ENCODE peak calls at places on chromosomes 1 and 21, in eight cellular contexts. E is HS-5, H is tibial nerve, V is HEK293T, F is astrocyte of the hippocampus, C is kidney epithelial cell, Y is NCI-H69, G is ELF-1. L is an unnamed sample.
A peak's percentile ranks its signal among the peaks of the same experiment; 100 is the strongest.

GRCh38 chr1:201750934-201751333 is 78.0 kb upstream of the IPO9 start:
- DNase-seq in E (peak; percentile 71), H (no peak), V (no peak), F (no peak), C (no peak), Y (no peak), G (no peak), L (no peak)

GRCh38 chr21:36839735-36840134 is 126.7 kb downstream of the HLCS start:
- DNase-seq in E (no peak), H (no peak), V (no peak), F (no peak), C (no peak), Y (no peak), G (no peak), L (no peak)

GRCh38 chr1:5903680-5904079 is 88.5 kb downstream of the NPHP4 start:
- DNase-seq in E (no peak), H (no peak), V (no peak), F (no peak), C (no peak), Y (no peak), G (no peak), L (no peak)

GRCh38 chr1:87131809-87132663 is 196.6 kb upstream of the LMO4 start:
- DNase-seq in E (peak; percentile 36), H (peak; percentile 75), V (peak; percentile 95), F (peak; percentile 94), C (no peak), Y (peak; percentile 73), G (peak; percentile 87), L (peak; percentile 56)

GRCh38 chr1:207807395-207808321 is 55.8 kb downstream of the CD46 start:
- DNase-seq in E (no peak), H (no peak), V (no peak), F (no peak), C (no peak), Y (no peak), G (no peak), L (no peak)

GRCh38 chr1:76006234-76006633 is 68.3 kb upstream of the ST6GALNAC3 start:
- DNase-seq in E (peak; percentile 29), H (no peak), V (no peak), F (no peak), C (no peak), Y (peak; percentile 3), G (no peak), L (no peak)

GRCh38 chr1:205588691-205589445 is 42.9 kb downstream of the ELK4 start:
- DNase-seq in E (no peak), H (no peak), V (peak; percentile 45), F (peak; percentile 69), C (no peak), Y (peak; percentile 63), G (peak; percentile 42), L (peak; percentile 61)

GRCh38 chr1:45490623-45491463 is at the start of gene TESK2:
- DNase-seq in E (peak; percentile 100), H (peak; percentile 97), V (peak; percentile 94), F (peak; percentile 99), C (peak; percentile 99), Y (peak; percentile 99), G (peak; percentile 100), L (peak; percentile 99)

GRCh38 chr1:182962554-182963115 is 9.7 kb upstream of the SHCBP1L start:
- DNase-seq in E (peak; percentile 70), H (peak; percentile 75), V (peak; percentile 92), F (peak; percentile 93), C (peak; percentile 63), Y (peak; percentile 91), G (peak; percentile 86), L (peak; percentile 93)

GRCh38 chr1:82894635-82895034 is 1093.9 kb downstream of the ADGRL2 start:
- DNase-seq in E (no peak), H (no peak), V (no peak), F (no peak), C (no peak), Y (no peak), G (no peak), L (no peak)

GRCh38 chr1:219757890-219758289 is 145.0 kb upstream of the ZC3H11B start:
- DNase-seq in E (no peak), H (no peak), V (no peak), F (no peak), C (no peak), Y (peak; percentile 56), G (peak; percentile 15), L (no peak)

GRCh38 chr1:230972855-230973271 is 5.8 kb downstream of the TTC13 start:
- DNase-seq in E (no peak), H (no peak), V (no peak), F (peak; percentile 11), C (no peak), Y (no peak), G (no peak), L (no peak)

GRCh38 chr1:156801409-156802121 is 15.1 kb downstream of the SH2D2A start:
- DNase-seq in E (peak; percentile 58), H (peak; percentile 20), V (no peak), F (peak; percentile 48), C (no peak), Y (peak; percentile 33), G (peak; percentile 41), L (no peak)

GRCh38 chr21:45834026-45834715 is 147.4 kb upstream of the COL6A1 start:
- DNase-seq in E (no peak), H (no peak), V (no peak), F (no peak), C (no peak), Y (no peak), G (no peak), L (no peak)

GRCh38 chr1:82875170-82875569 is 1074.4 kb downstream of the ADGRL2 start:
- DNase-seq in E (no peak), H (no peak), V (no peak), F (no peak), C (no peak), Y (no peak), G (no peak), L (no peak)

GRCh38 chr1:103373991-103374390 is 151.5 kb upstream of the RNPC3 start:
- DNase-seq in E (no peak), H (no peak), V (no peak), F (no peak), C (no peak), Y (no peak), G (no peak), L (no peak)

GRCh38 chr1:36365310-36365895 is 20.3 kb downstream of the STK40 start:
- DNase-seq in E (no peak), H (peak; percentile 85), V (no peak), F (peak; percentile 35), C (no peak), Y (no peak), G (no peak), L (no peak)

GRCh38 chr1:26053718-26054572 is 8.0 kb upstream of the SLC30A2 start:
- DNase-seq in E (no peak), H (no peak), V (no peak), F (no peak), C (no peak), Y (no peak), G (peak; percentile 64), L (no peak)

GRCh38 chr21:14308234-14308633 is 74.7 kb downstream of the HSPA13 start:
- DNase-seq in E (no peak), H (no peak), V (no peak), F (no peak), C (no peak), Y (no peak), G (no peak), L (no peak)

GRCh38 chr21:31802331-31802730 is 70.4 kb upstream of the SCAF4 start:
- DNase-seq in E (no peak), H (no peak), V (no peak), F (no peak), C (no peak), Y (no peak), G (peak; percentile 20), L (peak; percentile 18)

GRCh38 chr1:54352755-54353154 is 53.4 kb downstream of the SSBP3 start:
- DNase-seq in E (no peak), H (no peak), V (no peak), F (peak; percentile 30), C (no peak), Y (no peak), G (no peak), L (no peak)

GRCh38 chr1:47787560-47787959 is 209.6 kb downstream of the TRABD2B start:
- DNase-seq in E (no peak), H (no peak), V (no peak), F (no peak), C (no peak), Y (no peak), G (no peak), L (no peak)

GRCh38 chr1:116496380-116496779 is 74.4 kb downstream of the CD58 start:
- DNase-seq in E (no peak), H (peak; percentile 38), V (no peak), F (no peak), C (no peak), Y (peak; percentile 28), G (no peak), L (no peak)

GRCh38 chr1:32056598-32056997 is 16.1 kb upstream of the TMEM39B start:
- DNase-seq in E (no peak), H (no peak), V (no peak), F (no peak), C (no peak), Y (no peak), G (no peak), L (no peak)

GRCh38 chr1:45840704-45841103 is 37.3 kb downstream of the MAST2 start:
- DNase-seq in E (no peak), H (no peak), V (no peak), F (no peak), C (peak; percentile 28), Y (no peak), G (no peak), L (no peak)

GRCh38 chr1:201283836-201284553 is 689 bp downstream of the PKP1 start:
- DNase-seq in E (no peak), H (no peak), V (no peak), F (no peak), C (no peak), Y (no peak), G (no peak), L (no peak)

GRCh38 chr1:2882968-2883696 is 81.6 kb upstream of the TTC34 start:
- DNase-seq in E (no peak), H (no peak), V (peak; percentile 64), F (no peak), C (no peak), Y (peak; percentile 60), G (peak; percentile 64), L (no peak)

GRCh38 chr1:115239148-115239820 is 98.8 kb downstream of the NGF start:
- DNase-seq in E (no peak), H (no peak), V (no peak), F (peak; percentile 36), C (no peak), Y (no peak), G (no peak), L (no peak)

GRCh38 chr1:190665045-190665444 is 187.4 kb upstream of the BRINP3 start:
- DNase-seq in E (no peak), H (no peak), V (no peak), F (no peak), C (no peak), Y (no peak), G (no peak), L (no peak)

GRCh38 chr1:41394918-41395598 is 33.8 kb downstream of the FOXO6 start:
- DNase-seq in E (no peak), H (no peak), V (no peak), F (peak; percentile 65), C (no peak), Y (peak; percentile 83), G (peak; percentile 78), L (peak; percentile 92)

GRCh38 chr1:3247521-3248031 is 178.6 kb downstream of the PRDM16 start:
- DNase-seq in E (no peak), H (no peak), V (peak; percentile 50), F (peak; percentile 25), C (no peak), Y (peak; percentile 8), G (peak; percentile 62), L (no peak)

GRCh38 chr1:172054172-172054571 is 212.9 kb downstream of the DNM3 start:
- DNase-seq in E (no peak), H (no peak), V (peak; percentile 10), F (no peak), C (no peak), Y (peak; percentile 80), G (no peak), L (no peak)

GRCh38 chr1:229437443-229437842 is 3.5 kb upstream of the ACTA1 start:
- DNase-seq in E (no peak), H (no peak), V (no peak), F (peak; percentile 51), C (no peak), Y (no peak), G (no peak), L (no peak)

GRCh38 chr1:8711161-8711560 is 106.3 kb downstream of the RERE start:
- DNase-seq in E (no peak), H (no peak), V (no peak), F (no peak), C (no peak), Y (no peak), G (no peak), L (no peak)